ENCODE peak calls at places on chromosome 5, in eight cellular contexts. One of them, this sample, is unnamed.
A peak's percentile ranks its signal among the peaks of the same experiment; 100 is the strongest.

GRCh38 chr5:14399054-14399657 is 182.4 kb upstream of the OTULINL start:
- DNase-seq in IMR-90: peak; percentile 74
- DNase-seq in ovary: no peak
- DNase-seq in aorta: no peak
- DNase-seq in tibial nerve: no peak
- DNase-seq in breast epithelium: no peak
- DNase-seq in tibial artery: no peak
- DNase-seq in sigmoid colon: no peak
- DNase-seq in this sample: no peak

GRCh38 chr5:51095481-51095880 is 287.8 kb upstream of the ISL1 start:
- DNase-seq in IMR-90: no peak
- DNase-seq in ovary: no peak
- DNase-seq in aorta: no peak
- DNase-seq in tibial nerve: no peak
- DNase-seq in breast epithelium: no peak
- DNase-seq in tibial artery: no peak
- DNase-seq in sigmoid colon: no peak
- DNase-seq in this sample: no peak

GRCh38 chr5:75037106-75037505 is 15.3 kb downstream of the GCNT4 start:
- DNase-seq in IMR-90: peak; percentile 93
- DNase-seq in ovary: no peak
- DNase-seq in aorta: no peak
- DNase-seq in tibial nerve: no peak
- DNase-seq in breast epithelium: no peak
- DNase-seq in tibial artery: no peak
- DNase-seq in sigmoid colon: no peak
- DNase-seq in this sample: peak; percentile 49

GRCh38 chr5:172640822-172641358 is at the start of gene NEURL1B:
- DNase-seq in IMR-90: peak; percentile 43
- DNase-seq in ovary: peak; percentile 86
- DNase-seq in aorta: peak; percentile 92
- DNase-seq in tibial nerve: peak; percentile 65
- DNase-seq in breast epithelium: no peak
- DNase-seq in tibial artery: peak; percentile 52
- DNase-seq in sigmoid colon: peak; percentile 93
- DNase-seq in this sample: no peak

GRCh38 chr5:11928909-11929308 is 24.7 kb upstream of the CTNND2 start:
- DNase-seq in IMR-90: no peak
- DNase-seq in ovary: no peak
- DNase-seq in aorta: no peak
- DNase-seq in tibial nerve: no peak
- DNase-seq in breast epithelium: no peak
- DNase-seq in tibial artery: no peak
- DNase-seq in sigmoid colon: no peak
- DNase-seq in this sample: no peak

GRCh38 chr5:105735704-105736103 is 1935.0 kb downstream of the EFNA5 start:
- DNase-seq in IMR-90: peak; percentile 26
- DNase-seq in ovary: no peak
- DNase-seq in aorta: no peak
- DNase-seq in tibial nerve: no peak
- DNase-seq in breast epithelium: no peak
- DNase-seq in tibial artery: no peak
- DNase-seq in sigmoid colon: no peak
- DNase-seq in this sample: no peak

GRCh38 chr5:136073714-136074113 is 44.9 kb downstream of the TGFBI start:
- DNase-seq in IMR-90: no peak
- DNase-seq in ovary: no peak
- DNase-seq in aorta: no peak
- DNase-seq in tibial nerve: no peak
- DNase-seq in breast epithelium: no peak
- DNase-seq in tibial artery: no peak
- DNase-seq in sigmoid colon: no peak
- DNase-seq in this sample: no peak

GRCh38 chr5:30401479-30402058 is 791.9 kb upstream of the CDH6 start:
- DNase-seq in IMR-90: peak; percentile 48
- DNase-seq in ovary: no peak
- DNase-seq in aorta: no peak
- DNase-seq in tibial nerve: no peak
- DNase-seq in breast epithelium: no peak
- DNase-seq in tibial artery: peak; percentile 19
- DNase-seq in sigmoid colon: no peak
- DNase-seq in this sample: no peak

GRCh38 chr5:95392593-95393182 is 1.5 kb downstream of the FAM81B start:
- DNase-seq in IMR-90: no peak
- DNase-seq in ovary: no peak
- DNase-seq in aorta: no peak
- DNase-seq in tibial nerve: no peak
- DNase-seq in breast epithelium: no peak
- DNase-seq in tibial artery: no peak
- DNase-seq in sigmoid colon: no peak
- DNase-seq in this sample: no peak

GRCh38 chr5:107821288-107821687 is 150.6 kb upstream of the EFNA5 start:
- DNase-seq in IMR-90: no peak
- DNase-seq in ovary: no peak
- DNase-seq in aorta: no peak
- DNase-seq in tibial nerve: no peak
- DNase-seq in breast epithelium: no peak
- DNase-seq in tibial artery: no peak
- DNase-seq in sigmoid colon: no peak
- DNase-seq in this sample: no peak

GRCh38 chr5:74919487-74919886 is 53.3 kb upstream of the FAM169A start:
- DNase-seq in IMR-90: peak; percentile 70
- DNase-seq in ovary: no peak
- DNase-seq in aorta: no peak
- DNase-seq in tibial nerve: no peak
- DNase-seq in breast epithelium: no peak
- DNase-seq in tibial artery: no peak
- DNase-seq in sigmoid colon: no peak
- DNase-seq in this sample: no peak

GRCh38 chr5:56244676-56245075 is 11.5 kb upstream of the ANKRD55 start:
- DNase-seq in IMR-90: no peak
- DNase-seq in ovary: no peak
- DNase-seq in aorta: no peak
- DNase-seq in tibial nerve: no peak
- DNase-seq in breast epithelium: no peak
- DNase-seq in tibial artery: no peak
- DNase-seq in sigmoid colon: no peak
- DNase-seq in this sample: no peak

GRCh38 chr5:129917224-129917623 is 13.0 kb downstream of the CHSY3 start:
- DNase-seq in IMR-90: no peak
- DNase-seq in ovary: no peak
- DNase-seq in aorta: no peak
- DNase-seq in tibial nerve: no peak
- DNase-seq in breast epithelium: no peak
- DNase-seq in tibial artery: no peak
- DNase-seq in sigmoid colon: no peak
- DNase-seq in this sample: no peak

GRCh38 chr5:151904127-151904526 is 20.5 kb downstream of the GLRA1 start:
- DNase-seq in IMR-90: no peak
- DNase-seq in ovary: no peak
- DNase-seq in aorta: no peak
- DNase-seq in tibial nerve: no peak
- DNase-seq in breast epithelium: no peak
- DNase-seq in tibial artery: no peak
- DNase-seq in sigmoid colon: no peak
- DNase-seq in this sample: no peak

GRCh38 chr5:76953551-76954382 is 922 bp downstream of the CRHBP start:
- DNase-seq in IMR-90: no peak
- DNase-seq in ovary: no peak
- DNase-seq in aorta: no peak
- DNase-seq in tibial nerve: no peak
- DNase-seq in breast epithelium: no peak
- DNase-seq in tibial artery: no peak
- DNase-seq in sigmoid colon: no peak
- DNase-seq in this sample: no peak

GRCh38 chr5:113047733-113048652 is 71.4 kb downstream of the DCP2 start:
- DNase-seq in IMR-90: no peak
- DNase-seq in ovary: no peak
- DNase-seq in aorta: no peak
- DNase-seq in tibial nerve: no peak
- DNase-seq in breast epithelium: no peak
- DNase-seq in tibial artery: peak; percentile 43
- DNase-seq in sigmoid colon: no peak
- DNase-seq in this sample: no peak

GRCh38 chr5:138051441-138052296 is 18.8 kb upstream of the FAM13B start:
- DNase-seq in IMR-90: no peak
- DNase-seq in ovary: peak; percentile 56
- DNase-seq in aorta: no peak
- DNase-seq in tibial nerve: no peak
- DNase-seq in breast epithelium: no peak
- DNase-seq in tibial artery: no peak
- DNase-seq in sigmoid colon: no peak
- DNase-seq in this sample: no peak

GRCh38 chr5:150785950-150786349 is 7.4 kb downstream of the SMIM3 start:
- DNase-seq in IMR-90: no peak
- DNase-seq in ovary: no peak
- DNase-seq in aorta: no peak
- DNase-seq in tibial nerve: no peak
- DNase-seq in breast epithelium: no peak
- DNase-seq in tibial artery: no peak
- DNase-seq in sigmoid colon: no peak
- DNase-seq in this sample: no peak

GRCh38 chr5:150789431-150789830 is 10.9 kb downstream of the SMIM3 start:
- DNase-seq in IMR-90: no peak
- DNase-seq in ovary: no peak
- DNase-seq in aorta: no peak
- DNase-seq in tibial nerve: no peak
- DNase-seq in breast epithelium: no peak
- DNase-seq in tibial artery: no peak
- DNase-seq in sigmoid colon: no peak
- DNase-seq in this sample: no peak

GRCh38 chr5:150788974-150789373 is 10.4 kb downstream of the SMIM3 start:
- DNase-seq in IMR-90: no peak
- DNase-seq in ovary: no peak
- DNase-seq in aorta: no peak
- DNase-seq in tibial nerve: no peak
- DNase-seq in breast epithelium: no peak
- DNase-seq in tibial artery: no peak
- DNase-seq in sigmoid colon: no peak
- DNase-seq in this sample: no peak

GRCh38 chr5:150789943-150790611 is 11.5 kb downstream of the SMIM3 start:
- DNase-seq in IMR-90: peak; percentile 99
- DNase-seq in ovary: peak; percentile 60
- DNase-seq in aorta: no peak
- DNase-seq in tibial nerve: no peak
- DNase-seq in breast epithelium: no peak
- DNase-seq in tibial artery: peak; percentile 67
- DNase-seq in sigmoid colon: peak; percentile 75
- DNase-seq in this sample: peak; percentile 42

GRCh38 chr5:150787659-150788058 is 9.1 kb downstream of the SMIM3 start:
- DNase-seq in IMR-90: no peak
- DNase-seq in ovary: no peak
- DNase-seq in aorta: no peak
- DNase-seq in tibial nerve: no peak
- DNase-seq in breast epithelium: no peak
- DNase-seq in tibial artery: no peak
- DNase-seq in sigmoid colon: no peak
- DNase-seq in this sample: no peak
- H3K27ac ChIP-seq in IMR-90: no peak overlapping the region
- H3K27ac ChIP-seq in ovary: no peak overlapping the region
- H3K27ac ChIP-seq in aorta: no peak overlapping the region
- H3K27ac ChIP-seq in tibial nerve: peak overlapping the region; percentile 8
- H3K27ac ChIP-seq in breast epithelium: no peak overlapping the region
- H3K27ac ChIP-seq in tibial artery: no peak overlapping the region
- H3K27ac ChIP-seq in sigmoid colon: peak overlapping the region; percentile 26
- H3K27ac ChIP-seq in this sample: no peak overlapping the region

GRCh38 chr5:891837-892389 is 688 bp downstream of the BRD9 start:
- DNase-seq in IMR-90: peak; percentile 17
- DNase-seq in ovary: no peak
- DNase-seq in aorta: peak; percentile 75
- DNase-seq in tibial nerve: no peak
- DNase-seq in breast epithelium: no peak
- DNase-seq in tibial artery: no peak
- DNase-seq in sigmoid colon: no peak
- DNase-seq in this sample: no peak
- H3K36me3 ChIP-seq in IMR-90: peaks cover 38% of the 10 kb centered on the region
- H3K36me3 ChIP-seq in ovary: no peaks in the 10 kb centered on the region
- H3K36me3 ChIP-seq in aorta: no peaks in the 10 kb centered on the region
- H3K36me3 ChIP-seq in tibial nerve: peaks cover 44% of the 10 kb centered on the region
- H3K36me3 ChIP-seq in breast epithelium: no peaks in the 10 kb centered on the region
- H3K36me3 ChIP-seq in tibial artery: peaks cover 31% of the 10 kb centered on the region
- H3K36me3 ChIP-seq in sigmoid colon: peaks cover 45% of the 10 kb centered on the region
- H3K36me3 ChIP-seq in this sample: peaks cover 14% of the 10 kb centered on the region

DNA sequence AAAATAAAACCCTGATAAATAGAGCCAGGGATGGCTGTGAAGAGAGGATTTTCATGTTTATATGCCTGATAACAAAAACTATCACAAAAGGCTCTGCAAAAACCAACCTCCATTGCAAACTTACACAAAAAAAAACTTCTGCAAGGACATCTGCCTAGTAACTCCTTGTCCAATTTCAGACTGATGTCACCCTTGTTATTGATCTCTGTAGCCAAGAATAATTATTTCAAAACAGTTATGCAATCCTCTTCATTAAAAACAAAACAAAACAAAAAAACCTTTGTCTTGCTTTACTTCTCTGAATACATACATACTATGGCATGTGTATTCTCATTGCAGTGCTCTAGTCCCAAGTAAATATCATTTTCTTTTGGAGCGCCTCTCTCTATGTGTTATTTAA is 49.7 kb downstream of the PHAX start:
- DNase-seq in IMR-90: no peak
- DNase-seq in ovary: no peak
- DNase-seq in aorta: no peak
- DNase-seq in tibial nerve: no peak
- DNase-seq in breast epithelium: no peak
- DNase-seq in tibial artery: no peak
- DNase-seq in sigmoid colon: no peak
- DNase-seq in this sample: no peak
- H3K27ac ChIP-seq in IMR-90: no peak overlapping the region
- H3K27ac ChIP-seq in ovary: no peak overlapping the region
- H3K27ac ChIP-seq in aorta: no peak overlapping the region
- H3K27ac ChIP-seq in tibial nerve: no peak overlapping the region
- H3K27ac ChIP-seq in breast epithelium: no peak overlapping the region
- H3K27ac ChIP-seq in tibial artery: no peak overlapping the region
- H3K27ac ChIP-seq in sigmoid colon: no peak overlapping the region
- H3K27ac ChIP-seq in this sample: no peak overlapping the region

GRCh38 chr5:154800582-154800981 is 45.4 kb downstream of the LARP1 start:
- DNase-seq in IMR-90: no peak
- DNase-seq in ovary: no peak
- DNase-seq in aorta: no peak
- DNase-seq in tibial nerve: no peak
- DNase-seq in breast epithelium: no peak
- DNase-seq in tibial artery: no peak
- DNase-seq in sigmoid colon: no peak
- DNase-seq in this sample: no peak

GRCh38 chr5:154797762-154798161 is 42.6 kb downstream of the LARP1 start:
- DNase-seq in IMR-90: no peak
- DNase-seq in ovary: no peak
- DNase-seq in aorta: no peak
- DNase-seq in tibial nerve: no peak
- DNase-seq in breast epithelium: no peak
- DNase-seq in tibial artery: no peak
- DNase-seq in sigmoid colon: no peak
- DNase-seq in this sample: no peak

GRCh38 chr5:154801083-154801482 is 45.9 kb downstream of the LARP1 start:
- DNase-seq in IMR-90: peak; percentile 90
- DNase-seq in ovary: no peak
- DNase-seq in aorta: no peak
- DNase-seq in tibial nerve: no peak
- DNase-seq in breast epithelium: no peak
- DNase-seq in tibial artery: no peak
- DNase-seq in sigmoid colon: no peak
- DNase-seq in this sample: no peak

GRCh38 chr5:154806176-154806575 is 44.2 kb downstream of the FAXDC2 start:
- DNase-seq in IMR-90: no peak
- DNase-seq in ovary: no peak
- DNase-seq in aorta: no peak
- DNase-seq in tibial nerve: no peak
- DNase-seq in breast epithelium: no peak
- DNase-seq in tibial artery: no peak
- DNase-seq in sigmoid colon: no peak
- DNase-seq in this sample: no peak

GRCh38 chr5:154802050-154802449 is 46.9 kb downstream of the LARP1 start:
- DNase-seq in IMR-90: no peak
- DNase-seq in ovary: no peak
- DNase-seq in aorta: no peak
- DNase-seq in tibial nerve: no peak
- DNase-seq in breast epithelium: no peak
- DNase-seq in tibial artery: no peak
- DNase-seq in sigmoid colon: no peak
- DNase-seq in this sample: no peak
- H3K36me3 ChIP-seq in IMR-90: peaks cover 62% of the 10 kb centered on the region
- H3K36me3 ChIP-seq in ovary: no peaks in the 10 kb centered on the region
- H3K36me3 ChIP-seq in aorta: peaks cover 13% of the 10 kb centered on the region
- H3K36me3 ChIP-seq in tibial nerve: peaks cover 94% of the 10 kb centered on the region
- H3K36me3 ChIP-seq in breast epithelium: peaks cover 22% of the 10 kb centered on the region
- H3K36me3 ChIP-seq in tibial artery: peaks cover 86% of the 10 kb centered on the region
- H3K36me3 ChIP-seq in sigmoid colon: peaks cover 90% of the 10 kb centered on the region
- H3K36me3 ChIP-seq in this sample: peaks cover 58% of the 10 kb centered on the region